ENCODE peak calls at places on chromosomes 6 and 20, in four cellular contexts. C, F, P and K are unnamed samples.
A peak's percentile ranks its signal among the peaks of the same experiment; 100 is the strongest.

GRCh38 chr6:121485359-121485809 is 49.9 kb downstream of the GJA1 start:
- DNase-seq in C (peak; percentile 29), F (no peak), P (no peak), K (peak; percentile 40)

GRCh38 chr6:134689676-134690447 is 260.0 kb downstream of the ALDH8A1 start:
- DNase-seq in P (peak; percentile 61), F (no peak), C (no peak), K (no peak)

GRCh38 chr6:19427548-19427947 is 409.6 kb upstream of the ID4 start:
- DNase-seq in F (no peak), P (no peak), C (no peak), K (no peak)

GRCh38 chr6:134372603-134373281 is 54.8 kb upstream of the SGK1 start:
- DNase-seq in F (no peak), P (peak; percentile 32), C (peak; percentile 73), K (peak; percentile 90)

GRCh38 chr6:46380152-46380807 is 111.0 kb downstream of the RCAN2 start:
- DNase-seq in P (no peak), F (no peak), C (no peak), K (no peak)

GRCh38 chr20:47353697-47354387 is 2.7 kb downstream of the ZMYND8 start:
- DNase-seq in P (no peak), F (no peak), C (peak; percentile 27), K (no peak)

GRCh38 chr6:46583711-46584110 is 68.9 kb downstream of the CYP39A1 start:
- DNase-seq in P (no peak), F (no peak), C (peak; percentile 41), K (no peak)

GRCh38 chr20:438581-439469 is 23.5 kb downstream of the TBC1D20 start:
- DNase-seq in P (no peak), F (no peak), C (no peak), K (no peak)

GRCh38 chr6:36160147-36160760 is 29.9 kb downstream of the MAPK13 start:
- DNase-seq in F (no peak), C (peak; percentile 19), P (no peak), K (peak; percentile 21)

GRCh38 chr6:142448091-142448729 is 146.4 kb downstream of the ADGRG6 start:
- DNase-seq in P (no peak), C (no peak), F (no peak), K (no peak)

GRCh38 chr20:36646678-36647077 is 682 bp upstream of the SLA2 start:
- DNase-seq in P (no peak), C (no peak), F (no peak), K (no peak)

GRCh38 chr6:139698526-139699182 is 324.2 kb upstream of the CITED2 start:
- DNase-seq in C (peak; percentile 45), P (no peak), F (no peak), K (peak; percentile 65)

GRCh38 chr6:25278914-25279747 is at the start of gene CARMIL1:
- DNase-seq in F (peak; percentile 95), C (peak; percentile 89), P (peak; percentile 73), K (peak; percentile 84)

GRCh38 chr6:100968934-100969333 is 87.8 kb upstream of the ASCC3 start:
- DNase-seq in F (no peak), C (no peak), P (no peak), K (no peak)

GRCh38 chr20:50670126-50670862 is 21.0 kb downstream of the RIPOR3 start:
- DNase-seq in P (no peak), F (no peak), C (no peak), K (no peak)

GRCh38 chr20:56626367-56627121 is 2.6 kb upstream of the TFAP2C start:
- DNase-seq in P (no peak), F (no peak), C (peak; percentile 52), K (no peak)

GRCh38 chr20:56628873-56629463 is at the start of gene TFAP2C:
- DNase-seq in P (peak; percentile 59), C (peak; percentile 90), F (peak; percentile 90), K (peak; percentile 34)

GRCh38 chr20:56628015-56628872 is 862 bp upstream of the TFAP2C start:
- DNase-seq in F (peak; percentile 55), P (no peak), C (peak; percentile 66), K (peak; percentile 17)

GRCh38 chr20:56625837-56626236 is 3.3 kb upstream of the TFAP2C start:
- DNase-seq in C (no peak), P (no peak), F (no peak), K (no peak)

GRCh38 chr20:56627122-56628014 is 1.7 kb upstream of the TFAP2C start:
- DNase-seq in F (no peak), P (no peak), C (no peak), K (no peak)
- H3K4me3 ChIP-seq in F (no peak overlapping the region), P (peak overlapping the region; percentile 68), C (no peak overlapping the region), K (no peak overlapping the region)

GRCh38 chr20:57580478-57581201 is 19.7 kb downstream of the PCK1 start:
- DNase-seq in C (no peak), P (no peak), F (peak; percentile 38), K (no peak)

GRCh38 chr20:57583289-57584257 is 22.7 kb downstream of the PCK1 start:
- DNase-seq in C (no peak), F (peak; percentile 17), P (no peak), K (no peak)

GRCh38 chr20:57581202-57582028 is 20.5 kb downstream of the PCK1 start:
- DNase-seq in P (no peak), F (peak; percentile 23), C (no peak), K (no peak)

GRCh38 chr20:57582432-57583288 is 21.8 kb downstream of the PCK1 start:
- DNase-seq in P (no peak), F (peak; percentile 38), C (no peak), K (peak; percentile 16)

DNA sequence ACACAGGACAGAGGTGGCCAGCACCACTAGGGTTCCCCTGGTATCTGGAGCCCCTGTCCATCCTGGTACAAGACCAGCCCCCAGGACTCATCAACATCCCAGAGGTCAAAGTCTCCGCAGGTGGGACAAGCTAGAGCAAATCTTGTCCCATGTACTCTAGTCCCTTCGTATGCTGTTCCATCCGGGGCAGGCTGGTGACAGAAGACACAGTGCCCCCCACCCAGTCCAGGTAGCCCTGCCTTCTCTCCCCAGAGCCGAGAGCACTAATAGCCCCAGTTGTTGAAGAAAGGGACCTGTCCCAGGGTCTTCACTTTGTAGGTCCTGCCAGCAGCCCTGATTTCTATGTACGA is 21.1 kb downstream of the PCK1 start:
- DNase-seq in F (peak; percentile 24), C (no peak), P (no peak), K (no peak)
- H3K4me3 ChIP-seq in F (no peak overlapping the region), C (no peak overlapping the region), P (no peak overlapping the region), K (no peak overlapping the region)

GRCh38 chr6:149864578-149865535 is 698 bp upstream of the LRP11 start:
- DNase-seq in P (no peak), F (no peak), C (peak; percentile 88), K (peak; percentile 78)
- H3K4me3 ChIP-seq in P (peak overlapping the region; percentile 86), F (no peak overlapping the region), C (peak overlapping the region; percentile 77), K (peak overlapping the region; percentile 43)

DNA sequence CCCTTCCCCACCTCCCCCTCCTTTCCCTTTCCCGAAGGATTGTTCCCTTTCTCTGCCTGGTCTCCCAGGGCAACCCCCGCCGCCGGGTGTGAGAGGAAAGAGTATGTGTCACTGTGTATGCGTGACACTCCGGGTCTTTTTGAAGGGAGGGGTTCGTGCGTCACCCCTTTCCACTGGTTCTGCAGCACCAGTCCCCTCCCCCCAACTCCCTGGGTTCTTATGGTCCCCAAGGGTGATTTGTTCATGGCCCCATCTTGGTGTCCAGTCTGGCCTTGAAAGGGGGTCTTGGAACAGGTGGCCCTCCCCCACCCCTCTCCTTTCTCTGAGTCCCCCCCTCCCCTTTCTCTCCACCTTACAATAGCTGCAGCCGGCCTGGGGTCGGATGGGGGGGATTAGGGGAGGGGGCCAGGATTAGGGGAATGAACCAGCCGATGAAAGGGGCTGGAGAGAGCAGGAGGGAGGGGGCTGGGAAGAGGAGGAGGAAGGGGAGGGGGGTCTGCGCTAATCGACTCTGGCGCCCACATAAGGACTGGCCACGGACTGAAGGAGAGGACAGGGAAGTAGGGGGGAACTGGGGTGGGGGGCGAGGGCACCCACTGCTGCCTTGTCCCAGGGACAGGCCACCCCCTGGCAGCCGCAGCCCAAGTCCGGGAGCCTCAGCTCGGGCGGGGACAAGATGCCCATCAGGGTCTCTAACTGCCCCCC is 1.3 kb upstream of the RING1 start:
- DNase-seq in C (peak; percentile 92), F (peak; percentile 50), P (no peak), K (no peak)
- H3K4me3 ChIP-seq in C (peak overlapping the region; percentile 96), F (no peak overlapping the region), P (peak overlapping the region; percentile 83), K (peak overlapping the region; percentile 83)

GRCh38 chr20:21514553-21515251 is 838 bp upstream of the NKX2-2 start:
- DNase-seq in C (no peak), F (no peak), P (no peak), K (no peak)
- H3K4me3 ChIP-seq in C (no peak overlapping the region), F (no peak overlapping the region), P (peak overlapping the region; percentile 56), K (no peak overlapping the region)